ENCODE peak calls at places on chromosomes 1 and 21, in eight cellular contexts. One of them, this sample, is unnamed.

GRCh38 chr1:27774654-27775053 is 1.6 kb downstream of the STX12 start:
- DNase-seq in brain microvascular endothelial cell: no peak
- DNase-seq in fibroblast of mammary gland: no peak
- DNase-seq in CD8-positive, alpha-beta memory T cell: no peak
- DNase-seq in AG04450: no peak
- DNase-seq in BJ: no peak
- DNase-seq in choroid plexus epithelial cell: no peak
- DNase-seq in dorsolateral prefrontal cortex: no peak
- DNase-seq in this sample: no peak

GRCh38 chr21:31656199-31657095 is 3.0 kb upstream of the SOD1 start:
- DNase-seq in brain microvascular endothelial cell: no peak
- DNase-seq in choroid plexus epithelial cell: peak; percentile 42
- DNase-seq in CD8-positive, alpha-beta memory T cell: no peak
- DNase-seq in AG04450: no peak
- DNase-seq in fibroblast of mammary gland: peak; percentile 62
- DNase-seq in dorsolateral prefrontal cortex: no peak
- DNase-seq in BJ: no peak
- DNase-seq in this sample: no peak

GRCh38 chr21:38467911-38468310 is 30.4 kb downstream of the ERG start:
- DNase-seq in choroid plexus epithelial cell: no peak
- DNase-seq in dorsolateral prefrontal cortex: no peak
- DNase-seq in BJ: no peak
- DNase-seq in brain microvascular endothelial cell: no peak
- DNase-seq in fibroblast of mammary gland: no peak
- DNase-seq in CD8-positive, alpha-beta memory T cell: no peak
- DNase-seq in AG04450: no peak
- DNase-seq in this sample: peak; percentile 62

GRCh38 chr1:207073906-207074820 is 14.5 kb upstream of the C4BPB start:
- DNase-seq in fibroblast of mammary gland: peak; percentile 50
- DNase-seq in choroid plexus epithelial cell: no peak
- DNase-seq in BJ: no peak
- DNase-seq in dorsolateral prefrontal cortex: no peak
- DNase-seq in AG04450: no peak
- DNase-seq in CD8-positive, alpha-beta memory T cell: no peak
- DNase-seq in brain microvascular endothelial cell: no peak
- DNase-seq in this sample: no peak

GRCh38 chr1:202283991-202284390 is 57.7 kb downstream of the UBE2T start:
- DNase-seq in choroid plexus epithelial cell: no peak
- DNase-seq in BJ: peak; percentile 30
- DNase-seq in CD8-positive, alpha-beta memory T cell: no peak
- DNase-seq in AG04450: no peak
- DNase-seq in fibroblast of mammary gland: peak; percentile 91
- DNase-seq in dorsolateral prefrontal cortex: no peak
- DNase-seq in brain microvascular endothelial cell: peak; percentile 39
- DNase-seq in this sample: no peak

GRCh38 chr1:53470155-53470554 is 11.0 kb downstream of the DMRTB1 start:
- DNase-seq in brain microvascular endothelial cell: peak; percentile 69
- DNase-seq in AG04450: peak; percentile 27
- DNase-seq in fibroblast of mammary gland: peak; percentile 81
- DNase-seq in dorsolateral prefrontal cortex: peak; percentile 48
- DNase-seq in BJ: no peak
- DNase-seq in CD8-positive, alpha-beta memory T cell: no peak
- DNase-seq in choroid plexus epithelial cell: peak; percentile 82
- DNase-seq in this sample: peak; percentile 99

GRCh38 chr1:53636621-53637171 is 102.3 kb downstream of the GLIS1 start:
- DNase-seq in CD8-positive, alpha-beta memory T cell: no peak
- DNase-seq in fibroblast of mammary gland: no peak
- DNase-seq in AG04450: no peak
- DNase-seq in BJ: no peak
- DNase-seq in choroid plexus epithelial cell: no peak
- DNase-seq in dorsolateral prefrontal cortex: no peak
- DNase-seq in brain microvascular endothelial cell: no peak
- DNase-seq in this sample: peak; percentile 53

GRCh38 chr1:42957880-42958487 is 684 bp downstream of the SLC2A1 start:
- DNase-seq in CD8-positive, alpha-beta memory T cell: peak; percentile 69
- DNase-seq in brain microvascular endothelial cell: peak; percentile 23
- DNase-seq in choroid plexus epithelial cell: no peak
- DNase-seq in AG04450: no peak
- DNase-seq in BJ: no peak
- DNase-seq in dorsolateral prefrontal cortex: peak; percentile 71
- DNase-seq in fibroblast of mammary gland: peak; percentile 35
- DNase-seq in this sample: peak; percentile 98

GRCh38 chr1:37731312-37732019 is 33.5 kb downstream of the EPHA10 start:
- DNase-seq in AG04450: no peak
- DNase-seq in brain microvascular endothelial cell: no peak
- DNase-seq in choroid plexus epithelial cell: no peak
- DNase-seq in dorsolateral prefrontal cortex: no peak
- DNase-seq in BJ: no peak
- DNase-seq in fibroblast of mammary gland: no peak
- DNase-seq in CD8-positive, alpha-beta memory T cell: no peak
- DNase-seq in this sample: no peak

GRCh38 chr1:94120983-94121382 is at the start of gene ABCA4:
- DNase-seq in CD8-positive, alpha-beta memory T cell: no peak
- DNase-seq in BJ: no peak
- DNase-seq in brain microvascular endothelial cell: no peak
- DNase-seq in AG04450: no peak
- DNase-seq in dorsolateral prefrontal cortex: no peak
- DNase-seq in choroid plexus epithelial cell: no peak
- DNase-seq in fibroblast of mammary gland: no peak
- DNase-seq in this sample: no peak

GRCh38 chr1:76161451-76161850 is 86.9 kb downstream of the ST6GALNAC3 start:
- DNase-seq in fibroblast of mammary gland: no peak
- DNase-seq in CD8-positive, alpha-beta memory T cell: no peak
- DNase-seq in dorsolateral prefrontal cortex: no peak
- DNase-seq in brain microvascular endothelial cell: no peak
- DNase-seq in choroid plexus epithelial cell: no peak
- DNase-seq in BJ: no peak
- DNase-seq in AG04450: no peak
- DNase-seq in this sample: no peak

GRCh38 chr1:49694251-49694827 is 329.4 kb downstream of the AGBL4 start:
- DNase-seq in BJ: no peak
- DNase-seq in dorsolateral prefrontal cortex: no peak
- DNase-seq in CD8-positive, alpha-beta memory T cell: no peak
- DNase-seq in choroid plexus epithelial cell: no peak
- DNase-seq in AG04450: no peak
- DNase-seq in fibroblast of mammary gland: no peak
- DNase-seq in brain microvascular endothelial cell: no peak
- DNase-seq in this sample: no peak

GRCh38 chr1:167518331-167518700 is at the start of gene CD247:
- DNase-seq in BJ: no peak
- DNase-seq in AG04450: no peak
- DNase-seq in dorsolateral prefrontal cortex: no peak
- DNase-seq in brain microvascular endothelial cell: no peak
- DNase-seq in fibroblast of mammary gland: no peak
- DNase-seq in choroid plexus epithelial cell: no peak
- DNase-seq in CD8-positive, alpha-beta memory T cell: peak; percentile 83
- DNase-seq in this sample: no peak

GRCh38 chr1:1164701-1165451 is 8.8 kb upstream of the TTLL10 start:
- DNase-seq in BJ: no peak
- DNase-seq in fibroblast of mammary gland: no peak
- DNase-seq in brain microvascular endothelial cell: no peak
- DNase-seq in AG04450: no peak
- DNase-seq in choroid plexus epithelial cell: no peak
- DNase-seq in CD8-positive, alpha-beta memory T cell: no peak
- DNase-seq in dorsolateral prefrontal cortex: no peak
- DNase-seq in this sample: peak; percentile 91

GRCh38 chr1:227785812-227786608 is 29.5 kb upstream of the PRSS38 start:
- DNase-seq in BJ: no peak
- DNase-seq in choroid plexus epithelial cell: no peak
- DNase-seq in AG04450: no peak
- DNase-seq in dorsolateral prefrontal cortex: no peak
- DNase-seq in CD8-positive, alpha-beta memory T cell: no peak
- DNase-seq in fibroblast of mammary gland: no peak
- DNase-seq in brain microvascular endothelial cell: no peak
- DNase-seq in this sample: peak; percentile 47

GRCh38 chr1:14215151-14215550 is 383.3 kb upstream of the KAZN start:
- DNase-seq in dorsolateral prefrontal cortex: no peak
- DNase-seq in CD8-positive, alpha-beta memory T cell: no peak
- DNase-seq in fibroblast of mammary gland: peak; percentile 3
- DNase-seq in brain microvascular endothelial cell: no peak
- DNase-seq in AG04450: no peak
- DNase-seq in choroid plexus epithelial cell: no peak
- DNase-seq in BJ: no peak
- DNase-seq in this sample: no peak

GRCh38 chr1:58893257-58893869 is 109.5 kb upstream of the JUN start:
- DNase-seq in fibroblast of mammary gland: no peak
- DNase-seq in AG04450: no peak
- DNase-seq in CD8-positive, alpha-beta memory T cell: no peak
- DNase-seq in brain microvascular endothelial cell: no peak
- DNase-seq in choroid plexus epithelial cell: peak; percentile 38
- DNase-seq in dorsolateral prefrontal cortex: no peak
- DNase-seq in BJ: no peak
- DNase-seq in this sample: no peak

GRCh38 chr1:9203623-9204022 is 31.0 kb upstream of the H6PD start:
- DNase-seq in CD8-positive, alpha-beta memory T cell: peak; percentile 31
- DNase-seq in fibroblast of mammary gland: no peak
- DNase-seq in BJ: no peak
- DNase-seq in AG04450: no peak
- DNase-seq in dorsolateral prefrontal cortex: no peak
- DNase-seq in choroid plexus epithelial cell: no peak
- DNase-seq in brain microvascular endothelial cell: no peak
- DNase-seq in this sample: no peak

GRCh38 chr1:92709738-92710137 is 75.2 kb downstream of the EVI5 start:
- DNase-seq in AG04450: peak; percentile 50
- DNase-seq in fibroblast of mammary gland: peak; percentile 65
- DNase-seq in BJ: no peak
- DNase-seq in dorsolateral prefrontal cortex: no peak
- DNase-seq in CD8-positive, alpha-beta memory T cell: no peak
- DNase-seq in choroid plexus epithelial cell: peak; percentile 85
- DNase-seq in brain microvascular endothelial cell: peak; percentile 73
- DNase-seq in this sample: no peak

GRCh38 chr1:116909511-116910378 is at the start of gene PTGFRN:
- DNase-seq in AG04450: no peak
- DNase-seq in CD8-positive, alpha-beta memory T cell: peak; percentile 13
- DNase-seq in brain microvascular endothelial cell: peak; percentile 35
- DNase-seq in fibroblast of mammary gland: peak; percentile 37
- DNase-seq in dorsolateral prefrontal cortex: peak; percentile 35
- DNase-seq in BJ: no peak
- DNase-seq in choroid plexus epithelial cell: peak; percentile 49
- DNase-seq in this sample: peak; percentile 88

GRCh38 chr1:32334274-32334861 is 1.7 kb downstream of the MARCKSL1 start:
- DNase-seq in AG04450: no peak
- DNase-seq in brain microvascular endothelial cell: no peak
- DNase-seq in BJ: no peak
- DNase-seq in CD8-positive, alpha-beta memory T cell: no peak
- DNase-seq in fibroblast of mammary gland: no peak
- DNase-seq in choroid plexus epithelial cell: no peak
- DNase-seq in dorsolateral prefrontal cortex: no peak
- DNase-seq in this sample: peak; percentile 59

GRCh38 chr1:84603941-84604830 is 29.9 kb upstream of the CTBS start:
- DNase-seq in dorsolateral prefrontal cortex: no peak
- DNase-seq in choroid plexus epithelial cell: peak; percentile 63
- DNase-seq in AG04450: no peak
- DNase-seq in BJ: peak; percentile 77
- DNase-seq in brain microvascular endothelial cell: peak; percentile 84
- DNase-seq in CD8-positive, alpha-beta memory T cell: no peak
- DNase-seq in fibroblast of mammary gland: peak; percentile 95
- DNase-seq in this sample: peak; percentile 24

GRCh38 chr1:23906731-23907130 is 6.4 kb downstream of the CNR2 start:
- DNase-seq in BJ: no peak
- DNase-seq in choroid plexus epithelial cell: no peak
- DNase-seq in CD8-positive, alpha-beta memory T cell: no peak
- DNase-seq in fibroblast of mammary gland: no peak
- DNase-seq in brain microvascular endothelial cell: no peak
- DNase-seq in AG04450: no peak
- DNase-seq in dorsolateral prefrontal cortex: no peak
- DNase-seq in this sample: no peak

GRCh38 chr21:45248893-45249381 is 38.8 kb downstream of the POFUT2 start:
- DNase-seq in dorsolateral prefrontal cortex: no peak
- DNase-seq in AG04450: no peak
- DNase-seq in fibroblast of mammary gland: peak; percentile 29
- DNase-seq in CD8-positive, alpha-beta memory T cell: no peak
- DNase-seq in brain microvascular endothelial cell: no peak
- DNase-seq in BJ: no peak
- DNase-seq in choroid plexus epithelial cell: peak; percentile 42
- DNase-seq in this sample: peak; percentile 70
- H3K4me3 ChIP-seq in dorsolateral prefrontal cortex: peak overlapping the region; percentile 21
- H3K4me3 ChIP-seq in AG04450: peak overlapping the region; percentile 51
- H3K4me3 ChIP-seq in fibroblast of mammary gland: peak overlapping the region; percentile 16
- H3K4me3 ChIP-seq in CD8-positive, alpha-beta memory T cell: no peak overlapping the region
- H3K4me3 ChIP-seq in brain microvascular endothelial cell: peak overlapping the region; percentile 32
- H3K4me3 ChIP-seq in BJ: peak overlapping the region; percentile 20
- H3K4me3 ChIP-seq in choroid plexus epithelial cell: peak overlapping the region; percentile 61
- H3K4me3 ChIP-seq in this sample: no peak overlapping the region

GRCh38 chr21:26804895-26805609 is 40.2 kb downstream of the ADAMTS1 start:
- DNase-seq in BJ: peak; percentile 43
- DNase-seq in fibroblast of mammary gland: peak; percentile 91
- DNase-seq in brain microvascular endothelial cell: no peak
- DNase-seq in AG04450: no peak
- DNase-seq in dorsolateral prefrontal cortex: no peak
- DNase-seq in choroid plexus epithelial cell: no peak
- DNase-seq in CD8-positive, alpha-beta memory T cell: no peak
- DNase-seq in this sample: no peak

GRCh38 chr21:26800455-26801454 is 44.5 kb downstream of the ADAMTS1 start:
- DNase-seq in BJ: peak; percentile 55
- DNase-seq in brain microvascular endothelial cell: peak; percentile 84
- DNase-seq in CD8-positive, alpha-beta memory T cell: no peak
- DNase-seq in choroid plexus epithelial cell: peak; percentile 97
- DNase-seq in fibroblast of mammary gland: peak; percentile 87
- DNase-seq in AG04450: no peak
- DNase-seq in dorsolateral prefrontal cortex: no peak
- DNase-seq in this sample: no peak

GRCh38 chr21:26800001-26800400 is 45.2 kb downstream of the ADAMTS1 start:
- DNase-seq in CD8-positive, alpha-beta memory T cell: no peak
- DNase-seq in brain microvascular endothelial cell: no peak
- DNase-seq in AG04450: no peak
- DNase-seq in dorsolateral prefrontal cortex: no peak
- DNase-seq in fibroblast of mammary gland: peak; percentile 78
- DNase-seq in choroid plexus epithelial cell: peak; percentile 84
- DNase-seq in BJ: no peak
- DNase-seq in this sample: no peak

GRCh38 chr21:26798856-26799751 is 46.1 kb downstream of the ADAMTS1 start:
- DNase-seq in brain microvascular endothelial cell: no peak
- DNase-seq in fibroblast of mammary gland: peak; percentile 56
- DNase-seq in dorsolateral prefrontal cortex: no peak
- DNase-seq in AG04450: no peak
- DNase-seq in choroid plexus epithelial cell: no peak
- DNase-seq in BJ: no peak
- DNase-seq in CD8-positive, alpha-beta memory T cell: no peak
- DNase-seq in this sample: no peak

GRCh38 chr21:26801524-26801923 is 43.7 kb downstream of the ADAMTS1 start:
- DNase-seq in BJ: peak; percentile 87
- DNase-seq in choroid plexus epithelial cell: peak; percentile 97
- DNase-seq in brain microvascular endothelial cell: peak; percentile 48
- DNase-seq in fibroblast of mammary gland: peak; percentile 86
- DNase-seq in dorsolateral prefrontal cortex: no peak
- DNase-seq in AG04450: peak; percentile 84
- DNase-seq in CD8-positive, alpha-beta memory T cell: no peak
- DNase-seq in this sample: no peak
- H3K4me3 ChIP-seq in BJ: no peak overlapping the region
- H3K4me3 ChIP-seq in choroid plexus epithelial cell: no peak overlapping the region
- H3K4me3 ChIP-seq in brain microvascular endothelial cell: no peak overlapping the region
- H3K4me3 ChIP-seq in fibroblast of mammary gland: no peak overlapping the region
- H3K4me3 ChIP-seq in dorsolateral prefrontal cortex: no peak overlapping the region
- H3K4me3 ChIP-seq in AG04450: no peak overlapping the region
- H3K4me3 ChIP-seq in CD8-positive, alpha-beta memory T cell: no peak overlapping the region
- H3K4me3 ChIP-seq in this sample: no peak overlapping the region

GRCh38 chr21:16419188-16419874 is 689.5 kb downstream of the USP25 start:
- DNase-seq in AG04450: peak; percentile 63
- DNase-seq in choroid plexus epithelial cell: peak; percentile 97
- DNase-seq in BJ: no peak
- DNase-seq in fibroblast of mammary gland: peak; percentile 93
- DNase-seq in CD8-positive, alpha-beta memory T cell: no peak
- DNase-seq in brain microvascular endothelial cell: peak; percentile 84
- DNase-seq in dorsolateral prefrontal cortex: peak; percentile 36
- DNase-seq in this sample: no peak
- H3K4me3 ChIP-seq in AG04450: peak overlapping the region; percentile 20
- H3K4me3 ChIP-seq in choroid plexus epithelial cell: peak overlapping the region; percentile 62
- H3K4me3 ChIP-seq in BJ: no peak overlapping the region
- H3K4me3 ChIP-seq in fibroblast of mammary gland: peak overlapping the region; percentile 63
- H3K4me3 ChIP-seq in CD8-positive, alpha-beta memory T cell: no peak overlapping the region
- H3K4me3 ChIP-seq in brain microvascular endothelial cell: peak overlapping the region; percentile 47
- H3K4me3 ChIP-seq in dorsolateral prefrontal cortex: peak overlapping the region; percentile 52
- H3K4me3 ChIP-seq in this sample: no peak overlapping the region

GRCh38 chr1:70915258-70915657 is 132.4 kb downstream of the PTGER3 start:
- DNase-seq in CD8-positive, alpha-beta memory T cell: no peak
- DNase-seq in BJ: no peak
- DNase-seq in dorsolateral prefrontal cortex: no peak
- DNase-seq in fibroblast of mammary gland: no peak
- DNase-seq in choroid plexus epithelial cell: no peak
- DNase-seq in brain microvascular endothelial cell: no peak
- DNase-seq in AG04450: no peak
- DNase-seq in this sample: no peak
- H3K4me3 ChIP-seq in CD8-positive, alpha-beta memory T cell: no peak overlapping the region
- H3K4me3 ChIP-seq in BJ: no peak overlapping the region
- H3K4me3 ChIP-seq in dorsolateral prefrontal cortex: no peak overlapping the region
- H3K4me3 ChIP-seq in fibroblast of mammary gland: no peak overlapping the region
- H3K4me3 ChIP-seq in choroid plexus epithelial cell: no peak overlapping the region
- H3K4me3 ChIP-seq in brain microvascular endothelial cell: no peak overlapping the region
- H3K4me3 ChIP-seq in AG04450: no peak overlapping the region
- H3K4me3 ChIP-seq in this sample: no peak overlapping the region

This sample was measured in H7.